ENCODE peak calls at places on chromosomes 3 and 15, in ten cellular contexts. J is cardiac fibroblast; L is AG04450; R is stimulated activated CD8-positive, alpha-beta memory T cell treated with anti-CD3 and anti-CD28 coated beads, Interleukin-15, amount 100 ng/mL, for 1 hour; Z is heart right ventricle; B is left kidney; A is NCI-H1092 treated with DMSO at 0.1 percent for 48 hours; N is activated CD4-positive, CD25-positive, alpha-beta regulatory T cell treated with anti-CD3 and anti-CD28 coated beads, Interleukin-2, amount 50 U/mL, for 16 hours; H is tibial artery; W is frontal cortex. V is an unnamed sample.
A peak's percentile ranks its signal among the peaks of the same experiment; 100 is the strongest.

GRCh38 chr15:65304393-65305143 is at the start of gene RNU5B-1:
- DNase-seq in J (peak; percentile 96), L (peak; percentile 95), R (peak; percentile 35), Z (peak; percentile 86), B (peak; percentile 97), A (peak; percentile 95), N (peak; percentile 58), H (peak; percentile 68), W (peak; percentile 74), V (peak; percentile 92)

GRCh38 chr3:120203016-120203415 is 82.0 kb downstream of the GPR156 start:
- DNase-seq in J (peak; percentile 89), L (peak; percentile 39), R (no peak), Z (peak; percentile 23), B (peak; percentile 77), A (no peak), N (no peak), H (peak; percentile 68), W (peak; percentile 21), V (peak; percentile 68)

GRCh38 chr15:63560741-63561448 is 36.3 kb upstream of the FBXL22 start:
- DNase-seq in J (no peak), L (no peak), R (no peak), Z (no peak), B (no peak), A (no peak), N (no peak), H (no peak), W (peak; percentile 23), V (no peak)

GRCh38 chr3:25130724-25131123 is 297.3 kb upstream of the RARB start:
- DNase-seq in J (no peak), L (no peak), R (no peak), Z (no peak), B (no peak), A (no peak), N (no peak), H (no peak), W (no peak), V (no peak)

GRCh38 chr3:67662733-67663132 is 8.3 kb upstream of the SUCLG2 start:
- DNase-seq in J (no peak), L (no peak), R (no peak), Z (no peak), B (no peak), A (no peak), N (no peak), H (no peak), W (no peak), V (no peak)

GRCh38 chr3:122523317-122523716 is 8.6 kb upstream of the KPNA1 start:
- DNase-seq in J (no peak), L (no peak), R (no peak), Z (no peak), B (no peak), A (no peak), N (no peak), H (no peak), W (no peak), V (no peak)

GRCh38 chr3:34675383-34676120 is 877.1 kb downstream of the PDCD6IP start:
- DNase-seq in J (peak; percentile 33), L (no peak), R (no peak), Z (no peak), B (no peak), A (no peak), N (no peak), H (no peak), W (no peak), V (no peak)

GRCh38 chr3:154969366-154969765 is 110.8 kb upstream of the MME start:
- DNase-seq in J (no peak), L (no peak), R (no peak), Z (no peak), B (no peak), A (no peak), N (no peak), H (no peak), W (no peak), V (no peak)

GRCh38 chr3:13812039-13812438 is 67.8 kb downstream of the WNT7A start:
- DNase-seq in J (no peak), L (no peak), R (no peak), Z (no peak), B (no peak), A (no peak), N (no peak), H (no peak), W (peak; percentile 52), V (no peak)

GRCh38 chr15:74438206-74438605 is 4.4 kb upstream of the SEMA7A start:
- DNase-seq in J (no peak), L (no peak), R (no peak), Z (no peak), B (no peak), A (no peak), N (no peak), H (no peak), W (no peak), V (no peak)

GRCh38 chr3:184240384-184241140 is 8.2 kb downstream of the ALG3 start:
- DNase-seq in J (peak; percentile 39), L (no peak), R (no peak), Z (no peak), B (peak; percentile 82), A (no peak), N (no peak), H (no peak), W (no peak), V (no peak)

GRCh38 chr3:133831966-133832801 is 26.6 kb downstream of the SRPRB start:
- DNase-seq in J (no peak), L (no peak), R (no peak), Z (no peak), B (no peak), A (no peak), N (no peak), H (no peak), W (no peak), V (no peak)

GRCh38 chr3:157789162-157789561 is 285.9 kb upstream of the VEPH1 start:
- DNase-seq in J (no peak), L (no peak), R (no peak), Z (no peak), B (no peak), A (no peak), N (no peak), H (no peak), W (no peak), V (no peak)

GRCh38 chr15:67179411-67179995 is 75.0 kb downstream of the AAGAB start:
- DNase-seq in J (no peak), L (no peak), R (no peak), Z (no peak), B (no peak), A (no peak), N (no peak), H (peak; percentile 7), W (no peak), V (no peak)

GRCh38 chr3:140756240-140757016 is 78.6 kb downstream of the TRIM42 start:
- DNase-seq in J (no peak), L (no peak), R (no peak), Z (no peak), B (no peak), A (no peak), N (no peak), H (no peak), W (no peak), V (no peak)

GRCh38 chr15:29278436-29279099 is 8.9 kb upstream of the NSMCE3 start:
- DNase-seq in J (peak; percentile 55), L (peak; percentile 59), R (no peak), Z (no peak), B (no peak), A (no peak), N (no peak), H (no peak), W (no peak), V (peak; percentile 75)

GRCh38 chr3:129366312-129366831 is 62.1 kb downstream of the EFCAB12 start:
- DNase-seq in J (no peak), L (no peak), R (no peak), Z (no peak), B (no peak), A (no peak), N (no peak), H (no peak), W (no peak), V (no peak)

GRCh38 chr3:95612611-95613010 is 1201.8 kb upstream of the EPHA6 start:
- DNase-seq in J (no peak), L (no peak), R (no peak), Z (no peak), B (no peak), A (no peak), N (no peak), H (no peak), W (no peak), V (no peak)

GRCh38 chr3:184379375-184380209 is at the start of gene CHRD:
- DNase-seq in J (no peak), L (no peak), R (no peak), Z (no peak), B (peak; percentile 48), A (no peak), N (no peak), H (no peak), W (no peak), V (no peak)

GRCh38 chr3:107432013-107432515 is 54.8 kb downstream of the CCDC54 start:
- DNase-seq in J (peak; percentile 39), L (no peak), R (no peak), Z (no peak), B (peak; percentile 78), A (no peak), N (no peak), H (no peak), W (peak; percentile 27), V (no peak)

GRCh38 chr3:188051801-188052228 is 102.1 kb upstream of the LPP start:
- DNase-seq in J (peak; percentile 36), L (no peak), R (no peak), Z (peak; percentile 63), B (peak; percentile 68), A (no peak), N (no peak), H (peak; percentile 64), W (no peak), V (no peak)

GRCh38 chr3:163056874-163057497 is 1560.4 kb downstream of the OTOL1 start:
- DNase-seq in J (peak; percentile 77), L (peak; percentile 2), R (no peak), Z (no peak), B (peak; percentile 69), A (peak; percentile 20), N (no peak), H (peak; percentile 37), W (peak; percentile 24), V (peak; percentile 11)